ENCODE peak calls at places on chromosomes 1 and 21, in ten cellular contexts. One of them, this sample, is unnamed. For H3K4me1, the result is how much of the 10 kb centered on the place peaks cover.

GRCh38 chr1:218865591-218865990 is 308.1 kb upstream of the LYPLAL1 start:
- DNase-seq in H9: no peak
- DNase-seq in CD8-positive, alpha-beta T cell: no peak
- DNase-seq in A549: no peak
- DNase-seq in heart right ventricle: no peak
- DNase-seq in ovary: no peak
- DNase-seq in cardiac muscle cell: peak
- DNase-seq in pancreas: peak
- DNase-seq in spleen: no peak
- DNase-seq in esophagus squamous epithelium: no peak
- DNase-seq in this sample: no peak

GRCh38 chr21:16455978-16456377 is 726.2 kb downstream of the USP25 start:
- DNase-seq in H9: no peak
- DNase-seq in CD8-positive, alpha-beta T cell: no peak
- DNase-seq in A549: no peak
- DNase-seq in heart right ventricle: no peak
- DNase-seq in ovary: no peak
- DNase-seq in cardiac muscle cell: no peak
- DNase-seq in pancreas: no peak
- DNase-seq in spleen: no peak
- DNase-seq in esophagus squamous epithelium: no peak
- DNase-seq in this sample: no peak

GRCh38 chr1:1084372-1085170 is 10.5 kb upstream of the RNF223 start:
- DNase-seq in H9: no peak
- DNase-seq in CD8-positive, alpha-beta T cell: no peak
- DNase-seq in A549: no peak
- DNase-seq in heart right ventricle: no peak
- DNase-seq in ovary: no peak
- DNase-seq in cardiac muscle cell: no peak
- DNase-seq in pancreas: no peak
- DNase-seq in spleen: peak
- DNase-seq in esophagus squamous epithelium: no peak
- DNase-seq in this sample: peak

GRCh38 chr1:221727146-221728036 is 14.5 kb downstream of the DUSP10 start:
- DNase-seq in H9: no peak
- DNase-seq in CD8-positive, alpha-beta T cell: no peak
- DNase-seq in A549: no peak
- DNase-seq in heart right ventricle: no peak
- DNase-seq in ovary: no peak
- DNase-seq in cardiac muscle cell: no peak
- DNase-seq in pancreas: no peak
- DNase-seq in spleen: no peak
- DNase-seq in esophagus squamous epithelium: no peak
- DNase-seq in this sample: no peak

GRCh38 chr1:52633291-52633754 is 355 bp downstream of the SHISAL2A start:
- DNase-seq in H9: peak
- DNase-seq in CD8-positive, alpha-beta T cell: peak
- DNase-seq in A549: no peak
- DNase-seq in heart right ventricle: no peak
- DNase-seq in ovary: no peak
- DNase-seq in cardiac muscle cell: peak
- DNase-seq in pancreas: no peak
- DNase-seq in spleen: peak
- DNase-seq in esophagus squamous epithelium: no peak
- DNase-seq in this sample: peak

GRCh38 chr1:178612261-178612660 is 99.4 kb downstream of the TEX35 start:
- DNase-seq in H9: no peak
- DNase-seq in CD8-positive, alpha-beta T cell: no peak
- DNase-seq in A549: no peak
- DNase-seq in heart right ventricle: no peak
- DNase-seq in ovary: no peak
- DNase-seq in cardiac muscle cell: peak
- DNase-seq in pancreas: no peak
- DNase-seq in spleen: no peak
- DNase-seq in esophagus squamous epithelium: no peak
- DNase-seq in this sample: no peak

GRCh38 chr1:55169126-55169525 is 46.0 kb downstream of the USP24 start:
- DNase-seq in H9: no peak
- DNase-seq in CD8-positive, alpha-beta T cell: no peak
- DNase-seq in A549: no peak
- DNase-seq in heart right ventricle: no peak
- DNase-seq in ovary: no peak
- DNase-seq in cardiac muscle cell: no peak
- DNase-seq in pancreas: no peak
- DNase-seq in spleen: no peak
- DNase-seq in esophagus squamous epithelium: no peak
- DNase-seq in this sample: no peak

GRCh38 chr1:69567847-69568434 is at the start of gene LRRC7:
- DNase-seq in H9: peak
- DNase-seq in CD8-positive, alpha-beta T cell: no peak
- DNase-seq in A549: no peak
- DNase-seq in heart right ventricle: no peak
- DNase-seq in ovary: no peak
- DNase-seq in cardiac muscle cell: peak
- DNase-seq in pancreas: peak
- DNase-seq in spleen: peak
- DNase-seq in esophagus squamous epithelium: no peak
- DNase-seq in this sample: peak

GRCh38 chr1:179955318-179955638 is 668 bp downstream of the CEP350 start:
- DNase-seq in H9: no peak
- DNase-seq in CD8-positive, alpha-beta T cell: no peak
- DNase-seq in A549: peak
- DNase-seq in heart right ventricle: no peak
- DNase-seq in ovary: no peak
- DNase-seq in cardiac muscle cell: peak
- DNase-seq in pancreas: no peak
- DNase-seq in spleen: no peak
- DNase-seq in esophagus squamous epithelium: no peak
- DNase-seq in this sample: peak

GRCh38 chr1:6235302-6235680 is 473 bp downstream of the ICMT start:
- DNase-seq in H9: no peak
- DNase-seq in CD8-positive, alpha-beta T cell: peak
- DNase-seq in A549: no peak
- DNase-seq in heart right ventricle: no peak
- DNase-seq in ovary: no peak
- DNase-seq in cardiac muscle cell: no peak
- DNase-seq in pancreas: no peak
- DNase-seq in spleen: no peak
- DNase-seq in esophagus squamous epithelium: no peak
- DNase-seq in this sample: peak

GRCh38 chr1:204314893-204315735 is 44.6 kb downstream of the PLEKHA6 start:
- DNase-seq in H9: no peak
- DNase-seq in CD8-positive, alpha-beta T cell: no peak
- DNase-seq in A549: no peak
- DNase-seq in heart right ventricle: no peak
- DNase-seq in ovary: no peak
- DNase-seq in cardiac muscle cell: no peak
- DNase-seq in pancreas: no peak
- DNase-seq in spleen: no peak
- DNase-seq in esophagus squamous epithelium: no peak
- DNase-seq in this sample: no peak

GRCh38 chr1:81811757-81812371 is 11.1 kb downstream of the ADGRL2 start:
- DNase-seq in H9: no peak
- DNase-seq in CD8-positive, alpha-beta T cell: no peak
- DNase-seq in A549: no peak
- DNase-seq in heart right ventricle: no peak
- DNase-seq in ovary: no peak
- DNase-seq in cardiac muscle cell: no peak
- DNase-seq in pancreas: no peak
- DNase-seq in spleen: no peak
- DNase-seq in esophagus squamous epithelium: no peak
- DNase-seq in this sample: no peak
- TF ChIP-seq CTCF in H9: no peak
- TF ChIP-seq CTCF in CD8-positive, alpha-beta T cell: no peak
- TF ChIP-seq CTCF in A549: peak
- TF ChIP-seq CTCF in heart right ventricle: peak
- TF ChIP-seq CTCF in ovary: no peak
- TF ChIP-seq CTCF in cardiac muscle cell: peak
- TF ChIP-seq CTCF in pancreas: no peak
- TF ChIP-seq CTCF in spleen: no peak
- TF ChIP-seq CTCF in esophagus squamous epithelium: peak
- TF ChIP-seq CTCF in this sample: peak

GRCh38 chr1:226692868-226693267 is 46.2 kb downstream of the ITPKB start:
- DNase-seq in H9: no peak
- DNase-seq in CD8-positive, alpha-beta T cell: no peak
- DNase-seq in A549: no peak
- DNase-seq in heart right ventricle: no peak
- DNase-seq in ovary: no peak
- DNase-seq in cardiac muscle cell: no peak
- DNase-seq in pancreas: no peak
- DNase-seq in spleen: no peak
- DNase-seq in esophagus squamous epithelium: no peak
- DNase-seq in this sample: no peak
- H3K4me1 ChIP-seq in H9: under half
- H3K4me1 ChIP-seq in CD8-positive, alpha-beta T cell: half or more
- H3K4me1 ChIP-seq in A549: under half
- H3K4me1 ChIP-seq in heart right ventricle: half or more
- H3K4me1 ChIP-seq in ovary: under half
- H3K4me1 ChIP-seq in cardiac muscle cell: under half
- H3K4me1 ChIP-seq in pancreas: under half
- H3K4me1 ChIP-seq in spleen: half or more
- H3K4me1 ChIP-seq in esophagus squamous epithelium: half or more
- H3K4me1 ChIP-seq in this sample: under half

GRCh38 chr1:157168015-157168414 is 29.8 kb upstream of the ETV3 start:
- DNase-seq in H9: no peak
- DNase-seq in CD8-positive, alpha-beta T cell: no peak
- DNase-seq in A549: no peak
- DNase-seq in heart right ventricle: no peak
- DNase-seq in ovary: no peak
- DNase-seq in cardiac muscle cell: no peak
- DNase-seq in pancreas: no peak
- DNase-seq in spleen: no peak
- DNase-seq in esophagus squamous epithelium: no peak
- DNase-seq in this sample: no peak

GRCh38 chr1:157163273-157164127 is 25.3 kb upstream of the ETV3 start:
- DNase-seq in H9: peak
- DNase-seq in CD8-positive, alpha-beta T cell: peak
- DNase-seq in A549: peak
- DNase-seq in heart right ventricle: peak
- DNase-seq in ovary: peak
- DNase-seq in cardiac muscle cell: peak
- DNase-seq in pancreas: peak
- DNase-seq in spleen: peak
- DNase-seq in esophagus squamous epithelium: no peak
- DNase-seq in this sample: peak

GRCh38 chr1:157167437-157167836 is 29.2 kb upstream of the ETV3 start:
- DNase-seq in H9: no peak
- DNase-seq in CD8-positive, alpha-beta T cell: no peak
- DNase-seq in A549: no peak
- DNase-seq in heart right ventricle: no peak
- DNase-seq in ovary: no peak
- DNase-seq in cardiac muscle cell: no peak
- DNase-seq in pancreas: no peak
- DNase-seq in spleen: no peak
- DNase-seq in esophagus squamous epithelium: no peak
- DNase-seq in this sample: no peak

GRCh38 chr1:157162345-157162744 is 24.1 kb upstream of the ETV3 start:
- DNase-seq in H9: no peak
- DNase-seq in CD8-positive, alpha-beta T cell: no peak
- DNase-seq in A549: no peak
- DNase-seq in heart right ventricle: no peak
- DNase-seq in ovary: no peak
- DNase-seq in cardiac muscle cell: no peak
- DNase-seq in pancreas: no peak
- DNase-seq in spleen: no peak
- DNase-seq in esophagus squamous epithelium: no peak
- DNase-seq in this sample: peak

DNA sequence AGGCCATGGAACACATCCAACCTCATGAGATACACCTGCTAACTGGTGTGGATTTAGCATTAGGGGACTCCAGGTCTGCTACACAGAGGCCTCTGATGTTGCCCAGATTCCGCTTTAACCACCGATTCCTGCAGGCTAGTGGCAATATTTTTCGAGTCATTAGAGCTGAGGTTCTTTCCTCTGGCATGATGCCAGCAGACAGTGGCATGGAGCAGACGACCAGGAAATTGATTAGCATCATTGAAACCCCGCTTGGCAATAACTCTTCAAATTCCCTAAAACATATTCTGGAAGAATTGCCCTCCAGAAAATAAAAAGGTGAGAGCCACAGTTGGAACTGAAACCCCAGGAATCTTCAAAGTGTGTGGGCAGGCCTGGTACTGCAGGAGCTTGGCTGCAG is 28.4 kb upstream of the ETV3 start:
- DNase-seq in H9: no peak
- DNase-seq in CD8-positive, alpha-beta T cell: no peak
- DNase-seq in A549: no peak
- DNase-seq in heart right ventricle: no peak
- DNase-seq in ovary: no peak
- DNase-seq in cardiac muscle cell: no peak
- DNase-seq in pancreas: no peak
- DNase-seq in spleen: no peak
- DNase-seq in esophagus squamous epithelium: no peak
- DNase-seq in this sample: no peak
- TF ChIP-seq CTCF in H9: peak
- TF ChIP-seq CTCF in CD8-positive, alpha-beta T cell: no peak
- TF ChIP-seq CTCF in A549: no peak
- TF ChIP-seq CTCF in heart right ventricle: no peak
- TF ChIP-seq CTCF in ovary: no peak
- TF ChIP-seq CTCF in cardiac muscle cell: no peak
- TF ChIP-seq CTCF in pancreas: no peak
- TF ChIP-seq CTCF in spleen: no peak
- TF ChIP-seq CTCF in esophagus squamous epithelium: no peak
- TF ChIP-seq CTCF in this sample: no peak

GRCh38 chr1:19484338-19484792 is 974 bp downstream of the CAPZB start:
- DNase-seq in H9: peak
- DNase-seq in CD8-positive, alpha-beta T cell: no peak
- DNase-seq in A549: no peak
- DNase-seq in heart right ventricle: no peak
- DNase-seq in ovary: no peak
- DNase-seq in cardiac muscle cell: no peak
- DNase-seq in pancreas: no peak
- DNase-seq in spleen: peak
- DNase-seq in esophagus squamous epithelium: no peak
- DNase-seq in this sample: no peak

GRCh38 chr1:19483261-19483660 is 2.1 kb downstream of the CAPZB start:
- DNase-seq in H9: no peak
- DNase-seq in CD8-positive, alpha-beta T cell: no peak
- DNase-seq in A549: no peak
- DNase-seq in heart right ventricle: no peak
- DNase-seq in ovary: no peak
- DNase-seq in cardiac muscle cell: no peak
- DNase-seq in pancreas: no peak
- DNase-seq in spleen: no peak
- DNase-seq in esophagus squamous epithelium: no peak
- DNase-seq in this sample: no peak

GRCh38 chr1:19481826-19482398 is 3.4 kb downstream of the CAPZB start:
- DNase-seq in H9: peak
- DNase-seq in CD8-positive, alpha-beta T cell: no peak
- DNase-seq in A549: no peak
- DNase-seq in heart right ventricle: no peak
- DNase-seq in ovary: no peak
- DNase-seq in cardiac muscle cell: no peak
- DNase-seq in pancreas: no peak
- DNase-seq in spleen: no peak
- DNase-seq in esophagus squamous epithelium: no peak
- DNase-seq in this sample: no peak

GRCh38 chr1:19484793-19485361 is 462 bp downstream of the CAPZB start:
- DNase-seq in H9: peak
- DNase-seq in CD8-positive, alpha-beta T cell: no peak
- DNase-seq in A549: peak
- DNase-seq in heart right ventricle: no peak
- DNase-seq in ovary: no peak
- DNase-seq in cardiac muscle cell: peak
- DNase-seq in pancreas: peak
- DNase-seq in spleen: no peak
- DNase-seq in esophagus squamous epithelium: no peak
- DNase-seq in this sample: peak

GRCh38 chr1:19483691-19484090 is 1.6 kb downstream of the CAPZB start:
- DNase-seq in H9: no peak
- DNase-seq in CD8-positive, alpha-beta T cell: no peak
- DNase-seq in A549: no peak
- DNase-seq in heart right ventricle: no peak
- DNase-seq in ovary: no peak
- DNase-seq in cardiac muscle cell: no peak
- DNase-seq in pancreas: no peak
- DNase-seq in spleen: no peak
- DNase-seq in esophagus squamous epithelium: no peak
- DNase-seq in this sample: no peak
- H3K4me1 ChIP-seq in H9: under half
- H3K4me1 ChIP-seq in CD8-positive, alpha-beta T cell: half or more
- H3K4me1 ChIP-seq in A549: under half
- H3K4me1 ChIP-seq in heart right ventricle: half or more
- H3K4me1 ChIP-seq in ovary: under half
- H3K4me1 ChIP-seq in cardiac muscle cell: under half
- H3K4me1 ChIP-seq in pancreas: under half
- H3K4me1 ChIP-seq in spleen: half or more
- H3K4me1 ChIP-seq in esophagus squamous epithelium: half or more
- H3K4me1 ChIP-seq in this sample: under half

This sample was measured in Caco-2.